ENCODE peak calls at places on chromosomes 2 and 18, in four cellular contexts. One of them, this sample, is unnamed.

GRCh38 chr2:49255325-49256023 is 101.2 kb upstream of the FSHR start:
- DNase-seq in NB4: peak
- DNase-seq in Calu3: no peak
- DNase-seq in heart right ventricle: no peak
- DNase-seq in this sample: no peak

GRCh38 chr2:26000561-26001211 is 18.4 kb upstream of the KIF3C start:
- DNase-seq in heart right ventricle: no peak
- DNase-seq in NB4: no peak
- DNase-seq in Calu3: peak
- DNase-seq in this sample: no peak

GRCh38 chr18:400466-400865 is 100.0 kb downstream of the COLEC12 start:
- DNase-seq in heart right ventricle: no peak
- DNase-seq in Calu3: no peak
- DNase-seq in NB4: peak
- DNase-seq in this sample: no peak

GRCh38 chr18:32920796-32921787 is 148.3 kb upstream of the KLHL14 start:
- DNase-seq in heart right ventricle: no peak
- DNase-seq in Calu3: peak
- DNase-seq in NB4: peak
- DNase-seq in this sample: no peak

GRCh38 chr2:178477443-178478099 is 829 bp downstream of the FKBP7 start:
- DNase-seq in heart right ventricle: no peak
- DNase-seq in Calu3: no peak
- DNase-seq in NB4: peak
- DNase-seq in this sample: no peak

GRCh38 chr2:203383038-203383437 is 54.8 kb downstream of the ABI2 start:
- DNase-seq in Calu3: peak
- DNase-seq in heart right ventricle: no peak
- DNase-seq in NB4: no peak
- DNase-seq in this sample: no peak

GRCh38 chr2:95099910-95100309 is 21.7 kb downstream of the MRPS5 start:
- DNase-seq in heart right ventricle: no peak
- DNase-seq in Calu3: no peak
- DNase-seq in NB4: no peak
- DNase-seq in this sample: no peak

GRCh38 chr2:234556848-234557573 is 60.1 kb upstream of the ARL4C start:
- DNase-seq in Calu3: peak
- DNase-seq in NB4: no peak
- DNase-seq in heart right ventricle: no peak
- DNase-seq in this sample: no peak

GRCh38 chr2:205370726-205371125 is 311.6 kb upstream of the NRP2 start:
- DNase-seq in heart right ventricle: no peak
- DNase-seq in NB4: no peak
- DNase-seq in Calu3: no peak
- DNase-seq in this sample: no peak

GRCh38 chr2:72214429-72215143 is 66.9 kb upstream of the CYP26B1 start:
- DNase-seq in NB4: no peak
- DNase-seq in heart right ventricle: no peak
- DNase-seq in Calu3: peak
- DNase-seq in this sample: no peak

GRCh38 chr18:68494802-68495560 is 219.9 kb downstream of the TMX3 start:
- DNase-seq in NB4: no peak
- DNase-seq in Calu3: no peak
- DNase-seq in heart right ventricle: peak
- DNase-seq in this sample: no peak

GRCh38 chr2:54768772-54769428 is 45.4 kb downstream of the EML6 start:
- DNase-seq in Calu3: no peak
- DNase-seq in NB4: no peak
- DNase-seq in heart right ventricle: no peak
- DNase-seq in this sample: no peak

GRCh38 chr2:191927319-191927867 is 80.5 kb upstream of the CAVIN2 start:
- DNase-seq in NB4: no peak
- DNase-seq in heart right ventricle: peak
- DNase-seq in Calu3: peak
- DNase-seq in this sample: no peak

GRCh38 chr18:59516356-59517155 is 157.5 kb upstream of the LMAN1 start:
- DNase-seq in heart right ventricle: peak
- DNase-seq in NB4: no peak
- DNase-seq in Calu3: peak
- DNase-seq in this sample: peak

GRCh38 chr18:43312891-43313290 is 35.6 kb upstream of the SYT4 start:
- DNase-seq in Calu3: no peak
- DNase-seq in heart right ventricle: no peak
- DNase-seq in NB4: no peak
- DNase-seq in this sample: no peak

GRCh38 chr2:129905664-129906081 is 73.8 kb upstream of the RAB6C start:
- DNase-seq in NB4: no peak
- DNase-seq in Calu3: no peak
- DNase-seq in heart right ventricle: no peak
- DNase-seq in this sample: no peak

GRCh38 chr2:135819211-135819610 is 17.8 kb downstream of the LCT start:
- DNase-seq in NB4: peak
- DNase-seq in heart right ventricle: no peak
- DNase-seq in Calu3: peak
- DNase-seq in this sample: no peak

GRCh38 chr2:71597749-71598148 is 144.4 kb downstream of the DYSF start:
- DNase-seq in NB4: peak
- DNase-seq in Calu3: no peak
- DNase-seq in heart right ventricle: no peak
- DNase-seq in this sample: no peak

GRCh38 chr2:180656455-180656847 is 324.0 kb upstream of the UBE2E3 start:
- DNase-seq in Calu3: peak
- DNase-seq in NB4: no peak
- DNase-seq in heart right ventricle: no peak
- DNase-seq in this sample: no peak

GRCh38 chr2:42906557-42907380 is 114.4 kb upstream of the HAAO start:
- DNase-seq in heart right ventricle: peak
- DNase-seq in Calu3: peak
- DNase-seq in NB4: peak
- DNase-seq in this sample: peak

GRCh38 chr18:62526098-62527025 is 3.5 kb downstream of the ZCCHC2 start:
- DNase-seq in NB4: peak
- DNase-seq in Calu3: peak
- DNase-seq in heart right ventricle: peak
- DNase-seq in this sample: peak

GRCh38 chr2:216603010-216603883 is 30.0 kb upstream of the IGFBP2 start:
- DNase-seq in NB4: peak
- DNase-seq in Calu3: peak
- DNase-seq in heart right ventricle: no peak
- DNase-seq in this sample: no peak

GRCh38 chr2:144508162-144508765 is 11.7 kb downstream of the ZEB2 start:
- DNase-seq in Calu3: no peak
- DNase-seq in heart right ventricle: no peak
- DNase-seq in NB4: peak
- DNase-seq in this sample: no peak

GRCh38 chr2:36382472-36382871 is 26.9 kb downstream of the CRIM1 start:
- DNase-seq in Calu3: no peak
- DNase-seq in NB4: no peak
- DNase-seq in heart right ventricle: no peak
- DNase-seq in this sample: no peak

GRCh38 chr2:27258051-27258450 is 4.8 kb downstream of the SLC30A3 start:
- DNase-seq in NB4: no peak
- DNase-seq in Calu3: no peak
- DNase-seq in heart right ventricle: no peak
- DNase-seq in this sample: no peak

GRCh38 chr2:232292395-232293154 is 86.0 kb upstream of the ALPP start:
- DNase-seq in Calu3: peak
- DNase-seq in NB4: peak
- DNase-seq in heart right ventricle: peak
- DNase-seq in this sample: peak

GRCh38 chr2:180077295-180077906 is 70.3 kb upstream of the CWC22 start:
- DNase-seq in heart right ventricle: no peak
- DNase-seq in Calu3: no peak
- DNase-seq in NB4: peak
- DNase-seq in this sample: no peak

DNA sequence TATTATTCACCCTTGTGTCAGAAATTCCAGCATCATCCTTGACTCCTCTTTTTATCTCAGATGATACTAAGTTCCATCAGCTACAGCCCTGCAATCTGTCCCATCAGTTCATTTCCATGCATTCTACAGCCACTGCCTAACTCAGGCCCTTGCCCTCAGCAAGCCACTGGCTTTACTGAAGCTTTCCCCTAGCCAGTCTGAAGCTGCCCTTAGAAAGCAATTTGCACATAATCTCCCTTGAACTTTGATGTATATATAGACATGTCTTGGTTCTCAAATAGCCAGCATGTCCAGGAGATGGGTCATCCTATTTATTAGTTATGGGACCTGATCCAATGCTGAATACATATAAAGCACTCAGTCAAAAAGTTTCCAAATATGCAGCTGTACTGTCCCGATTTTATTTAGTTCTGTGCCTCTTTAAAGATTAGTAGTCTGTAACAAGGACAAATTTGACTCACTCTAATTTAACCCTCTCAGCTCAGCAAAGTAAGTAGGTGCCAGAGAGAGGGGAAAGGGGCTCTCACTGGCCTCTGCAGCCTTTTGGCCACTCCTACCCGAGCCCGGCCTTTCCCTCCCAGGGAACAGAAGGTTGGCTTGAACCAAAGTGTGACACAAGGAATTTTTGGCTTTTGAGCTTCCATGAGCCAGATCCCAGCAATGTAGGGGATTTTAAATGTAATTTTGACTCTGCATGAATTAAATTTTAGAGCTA is 70.8 kb downstream of the CCDC93 start:
- DNase-seq in Calu3: no peak
- DNase-seq in heart right ventricle: no peak
- DNase-seq in NB4: no peak
- DNase-seq in this sample: no peak
- TF ChIP-seq CTCF in Calu3: no peak
- TF ChIP-seq CTCF in heart right ventricle: no peak
- TF ChIP-seq CTCF in NB4: no peak
- TF ChIP-seq CTCF in this sample: no peak

GRCh38 chr2:85797959-85798358 is 44.2 kb downstream of the ATOH8 start:
- DNase-seq in heart right ventricle: no peak
- DNase-seq in Calu3: no peak
- DNase-seq in NB4: peak
- DNase-seq in this sample: no peak
- TF ChIP-seq CTCF in heart right ventricle: peak
- TF ChIP-seq CTCF in Calu3: no peak
- TF ChIP-seq CTCF in NB4: peak
- TF ChIP-seq CTCF in this sample: peak

DNA sequence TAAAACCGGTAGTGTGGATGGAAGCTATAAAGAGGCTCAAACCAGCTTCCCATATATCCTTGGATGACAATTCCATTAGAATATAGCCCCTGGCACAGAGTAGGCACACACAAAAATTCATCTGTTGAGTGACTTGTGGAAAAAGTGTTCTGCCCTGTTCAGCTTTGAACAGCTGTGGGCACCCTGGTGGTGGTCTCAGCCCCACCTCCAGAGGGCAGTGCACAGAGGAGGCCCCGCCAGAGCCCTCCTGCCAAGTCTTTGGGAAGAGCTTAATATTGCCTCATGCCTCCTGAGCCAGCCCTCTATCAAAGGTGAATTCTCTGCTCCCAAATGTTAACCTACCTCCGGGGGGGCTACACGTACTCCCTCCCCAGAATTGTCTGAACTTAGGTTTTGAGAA is 30.4 kb downstream of the EPAS1 start:
- DNase-seq in NB4: no peak
- DNase-seq in Calu3: no peak
- DNase-seq in heart right ventricle: no peak
- DNase-seq in this sample: no peak
- TF ChIP-seq CTCF in NB4: peak
- TF ChIP-seq CTCF in Calu3: no peak
- TF ChIP-seq CTCF in heart right ventricle: no peak
- TF ChIP-seq CTCF in this sample: peak

GRCh38 chr2:29000481-29000880 is 19.4 kb downstream of the TOGARAM2 start:
- DNase-seq in NB4: peak
- DNase-seq in Calu3: no peak
- DNase-seq in heart right ventricle: no peak
- DNase-seq in this sample: peak
- TF ChIP-seq CTCF in NB4: no peak
- TF ChIP-seq CTCF in Calu3: no peak
- TF ChIP-seq CTCF in heart right ventricle: no peak
- TF ChIP-seq CTCF in this sample: no peak

DNA sequence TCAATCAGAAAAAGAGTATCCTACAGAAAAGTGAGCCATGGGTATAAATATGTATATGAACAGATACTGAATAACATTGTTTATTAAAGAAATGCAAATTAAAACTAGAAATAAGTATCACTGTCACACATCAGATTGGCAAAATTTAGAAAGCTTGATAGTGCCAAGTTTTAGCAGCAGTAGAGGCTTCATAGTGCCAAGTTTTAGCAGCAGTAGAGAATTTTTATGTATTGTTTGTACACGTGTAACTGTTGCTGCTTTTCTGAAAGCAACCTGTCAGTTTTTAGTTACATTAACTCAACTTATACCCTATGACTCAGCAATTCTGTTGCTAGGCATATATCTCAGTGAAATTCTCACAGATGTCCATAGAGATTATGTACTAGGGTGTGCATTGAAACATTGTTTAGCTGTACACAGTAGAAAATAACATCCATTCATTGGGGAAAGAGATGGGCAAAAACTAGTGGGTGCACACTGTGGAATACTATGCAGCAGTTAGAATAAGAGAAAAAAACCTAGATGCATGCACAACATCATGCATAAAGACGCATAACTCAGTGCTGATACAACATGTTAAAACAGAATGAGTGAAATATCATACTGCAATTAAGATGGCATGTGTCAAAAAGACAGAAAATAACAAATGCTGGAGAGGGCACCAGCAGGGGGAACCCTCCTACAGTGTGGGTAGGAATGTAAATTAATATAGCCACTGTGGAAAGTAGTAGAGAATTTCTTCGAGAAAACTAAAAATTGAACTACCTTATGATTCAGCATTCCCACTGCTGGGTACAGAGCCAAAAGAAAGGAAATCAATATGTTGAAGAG is 294.5 kb upstream of the NT5C1B start:
- DNase-seq in NB4: peak
- DNase-seq in Calu3: peak
- DNase-seq in heart right ventricle: no peak
- DNase-seq in this sample: no peak
- TF ChIP-seq CTCF in NB4: peak
- TF ChIP-seq CTCF in Calu3: no peak
- TF ChIP-seq CTCF in heart right ventricle: peak
- TF ChIP-seq CTCF in this sample: peak

GRCh38 chr2:45710468-45710867 is 59.0 kb downstream of the PRKCE start:
- DNase-seq in Calu3: no peak
- DNase-seq in heart right ventricle: no peak
- DNase-seq in NB4: no peak
- DNase-seq in this sample: no peak

GRCh38 chr2:45713591-45713990 is 62.1 kb downstream of the PRKCE start:
- DNase-seq in heart right ventricle: no peak
- DNase-seq in NB4: no peak
- DNase-seq in Calu3: no peak
- DNase-seq in this sample: no peak

GRCh38 chr2:45713126-45713525 is 61.7 kb downstream of the PRKCE start:
- DNase-seq in Calu3: no peak
- DNase-seq in heart right ventricle: no peak
- DNase-seq in NB4: no peak
- DNase-seq in this sample: no peak

GRCh38 chr2:45711224-45711623 is 59.7 kb downstream of the PRKCE start:
- DNase-seq in heart right ventricle: no peak
- DNase-seq in Calu3: no peak
- DNase-seq in NB4: no peak
- DNase-seq in this sample: no peak

GRCh38 chr2:45712538-45712937 is 61.1 kb downstream of the PRKCE start:
- DNase-seq in NB4: no peak
- DNase-seq in Calu3: peak
- DNase-seq in heart right ventricle: no peak
- DNase-seq in this sample: no peak
- TF ChIP-seq CTCF in NB4: no peak
- TF ChIP-seq CTCF in Calu3: no peak
- TF ChIP-seq CTCF in heart right ventricle: no peak
- TF ChIP-seq CTCF in this sample: no peak